ENCODE peak calls at places on chromosomes 13 and 19, in five cellular contexts. One of them, this sample, is unnamed.

GRCh38 chr19:46674416-46675178 is 13.6 kb upstream of the DACT3 start:
- DNase-seq in endodermal cell: peak; percentile 95
- DNase-seq in GM23248: no peak
- DNase-seq in PC-3: peak; percentile 37
- DNase-seq in fibroblast of lung: no peak
- DNase-seq in this sample: no peak

GRCh38 chr19:1690570-1691307 is 38.3 kb upstream of the TCF3 start:
- DNase-seq in endodermal cell: peak; percentile 94
- DNase-seq in GM23248: peak; percentile 43
- DNase-seq in PC-3: peak; percentile 51
- DNase-seq in fibroblast of lung: no peak
- DNase-seq in this sample: peak; percentile 57

GRCh38 chr19:16588089-16588823 is 16.0 kb upstream of the SLC35E1 start:
- DNase-seq in endodermal cell: no peak
- DNase-seq in GM23248: no peak
- DNase-seq in PC-3: no peak
- DNase-seq in fibroblast of lung: peak; percentile 13
- DNase-seq in this sample: no peak

GRCh38 chr19:45297674-45298073 is 25.0 kb downstream of the CKM start:
- DNase-seq in endodermal cell: no peak
- DNase-seq in GM23248: no peak
- DNase-seq in PC-3: no peak
- DNase-seq in fibroblast of lung: no peak
- DNase-seq in this sample: no peak

GRCh38 chr13:25214371-25215252 is 42.5 kb upstream of the AMER2 start:
- DNase-seq in endodermal cell: no peak
- DNase-seq in GM23248: peak; percentile 37
- DNase-seq in PC-3: peak; percentile 61
- DNase-seq in fibroblast of lung: peak; percentile 19
- DNase-seq in this sample: no peak

GRCh38 chr13:109447667-109448066 is 338.7 kb downstream of the IRS2 start:
- DNase-seq in endodermal cell: no peak
- DNase-seq in GM23248: no peak
- DNase-seq in PC-3: no peak
- DNase-seq in fibroblast of lung: no peak
- DNase-seq in this sample: no peak

GRCh38 chr13:46605089-46605488 is 52.1 kb downstream of the LRCH1 start:
- DNase-seq in endodermal cell: no peak
- DNase-seq in GM23248: no peak
- DNase-seq in PC-3: no peak
- DNase-seq in fibroblast of lung: no peak
- DNase-seq in this sample: no peak

GRCh38 chr19:50417138-50417849 is 1.4 kb upstream of the SPIB start:
- DNase-seq in endodermal cell: no peak
- DNase-seq in GM23248: no peak
- DNase-seq in PC-3: peak; percentile 27
- DNase-seq in fibroblast of lung: no peak
- DNase-seq in this sample: no peak

GRCh38 chr13:43979492-43979891 is 99.8 kb downstream of the LACC1 start:
- DNase-seq in endodermal cell: no peak
- DNase-seq in GM23248: no peak
- DNase-seq in PC-3: no peak
- DNase-seq in fibroblast of lung: no peak
- DNase-seq in this sample: no peak

GRCh38 chr13:30615851-30616311 is 1.8 kb upstream of the USPL1 start:
- DNase-seq in endodermal cell: no peak
- DNase-seq in GM23248: peak; percentile 75
- DNase-seq in PC-3: peak; percentile 19
- DNase-seq in fibroblast of lung: peak; percentile 65
- DNase-seq in this sample: peak; percentile 69

GRCh38 chr19:6710273-6711077 is 10.0 kb downstream of the C3 start:
- DNase-seq in endodermal cell: peak; percentile 78
- DNase-seq in GM23248: no peak
- DNase-seq in PC-3: peak; percentile 40
- DNase-seq in fibroblast of lung: no peak
- DNase-seq in this sample: no peak

GRCh38 chr13:24911135-24911524 is 147.2 kb downstream of the RNF17 start:
- DNase-seq in endodermal cell: no peak
- DNase-seq in GM23248: peak; percentile 53
- DNase-seq in PC-3: peak; percentile 91
- DNase-seq in fibroblast of lung: peak; percentile 62
- DNase-seq in this sample: peak; percentile 53

GRCh38 chr19:13026478-13026999 is 31.3 kb downstream of the NFIX start:
- DNase-seq in endodermal cell: no peak
- DNase-seq in GM23248: peak; percentile 75
- DNase-seq in PC-3: peak; percentile 68
- DNase-seq in fibroblast of lung: peak; percentile 79
- DNase-seq in this sample: peak; percentile 76

GRCh38 chr19:5017235-5017634 is 48.3 kb downstream of the KDM4B start:
- DNase-seq in endodermal cell: no peak
- DNase-seq in GM23248: peak; percentile 23
- DNase-seq in PC-3: no peak
- DNase-seq in fibroblast of lung: no peak
- DNase-seq in this sample: no peak

GRCh38 chr19:48645652-48646191 is at the start of gene CA11:
- DNase-seq in endodermal cell: peak; percentile 83
- DNase-seq in GM23248: peak; percentile 36
- DNase-seq in PC-3: peak; percentile 4
- DNase-seq in fibroblast of lung: no peak
- DNase-seq in this sample: peak; percentile 41

GRCh38 chr19:49923055-49924003 is 5.7 kb upstream of the ATF5 start:
- DNase-seq in endodermal cell: peak; percentile 30
- DNase-seq in GM23248: no peak
- DNase-seq in PC-3: no peak
- DNase-seq in fibroblast of lung: no peak
- DNase-seq in this sample: no peak

GRCh38 chr13:22061371-22061805 is 390.5 kb downstream of the FGF9 start:
- DNase-seq in endodermal cell: peak; percentile 71
- DNase-seq in GM23248: no peak
- DNase-seq in PC-3: no peak
- DNase-seq in fibroblast of lung: no peak
- DNase-seq in this sample: no peak

DNA sequence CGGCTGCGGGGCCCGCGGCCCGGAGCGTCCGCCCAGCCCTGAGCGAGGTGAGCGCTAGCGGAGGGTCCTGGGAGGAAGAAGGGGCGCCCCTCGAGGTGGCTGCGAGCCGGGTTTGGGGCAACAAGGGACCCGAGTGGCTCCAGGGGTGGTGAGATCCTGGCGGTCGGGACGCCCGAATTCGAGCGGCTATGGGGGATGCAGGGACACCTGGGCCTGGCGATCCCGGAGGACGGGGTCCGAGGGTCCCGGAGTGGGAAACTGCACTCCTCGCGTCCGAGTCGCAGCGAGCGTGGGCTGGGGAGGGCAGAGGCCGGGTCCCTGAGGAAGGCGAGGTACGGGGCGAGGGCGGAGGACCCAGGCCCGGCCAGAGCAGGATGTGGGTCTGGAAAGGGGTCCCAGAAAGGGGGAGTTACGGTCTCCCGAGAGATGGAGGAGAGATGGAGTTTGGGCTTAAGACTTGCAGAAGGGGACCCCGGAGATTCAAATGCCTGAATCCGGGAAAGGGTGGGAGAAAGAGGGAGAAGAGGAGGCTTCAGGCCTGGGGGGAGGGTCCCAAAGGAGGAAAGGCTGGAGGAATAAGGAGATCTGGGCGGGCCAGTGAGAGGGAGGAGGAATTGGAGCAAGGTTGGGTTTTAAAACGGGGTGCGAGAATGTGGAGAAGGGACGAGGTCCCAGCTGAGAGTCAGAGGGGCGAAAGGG is 542 bp downstream of the CACNG7 start:
- DNase-seq in endodermal cell: peak; percentile 68
- DNase-seq in GM23248: no peak
- DNase-seq in PC-3: no peak
- DNase-seq in fibroblast of lung: no peak
- DNase-seq in this sample: no peak
- H3K27me3 ChIP-seq in endodermal cell: peaks cover 77% of the 10 kb centered on the region
- H3K27me3 ChIP-seq in GM23248: peaks cover 56% of the 10 kb centered on the region
- H3K27me3 ChIP-seq in PC-3: peaks cover 50% of the 10 kb centered on the region
- H3K27me3 ChIP-seq in fibroblast of lung: peaks cover 18% of the 10 kb centered on the region
- H3K27me3 ChIP-seq in this sample: peaks cover 67% of the 10 kb centered on the region

GRCh38 chr19:40684280-40684679 is 6.2 kb downstream of the NUMBL start:
- DNase-seq in endodermal cell: no peak
- DNase-seq in GM23248: no peak
- DNase-seq in PC-3: no peak
- DNase-seq in fibroblast of lung: no peak
- DNase-seq in this sample: no peak
- H3K9ac ChIP-seq in endodermal cell: no peak overlapping the region
- H3K9ac ChIP-seq in GM23248: no peak overlapping the region
- H3K9ac ChIP-seq in PC-3: no peak overlapping the region
- H3K9ac ChIP-seq in fibroblast of lung: no peak overlapping the region
- H3K9ac ChIP-seq in this sample: no peak overlapping the region

DNA sequence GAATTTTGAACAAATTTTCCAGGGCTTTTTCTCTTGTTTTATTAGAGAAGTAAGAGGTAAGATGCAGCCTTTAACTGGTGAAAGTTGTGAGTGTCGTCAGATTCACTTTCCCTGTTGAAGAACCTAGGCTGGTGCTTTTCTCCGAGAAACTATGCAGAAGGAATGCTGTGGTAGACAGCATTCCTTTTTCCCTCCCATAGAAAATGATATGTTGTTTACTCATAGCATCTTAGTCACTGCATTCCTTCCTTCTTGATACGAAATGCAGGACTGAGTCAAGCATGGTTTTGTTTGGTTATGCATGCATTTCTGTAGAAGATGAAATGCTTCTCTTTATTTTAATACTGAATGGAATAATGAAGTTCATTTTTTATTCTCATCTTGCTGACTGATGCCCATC is 3.4 kb downstream of the ITGBL1 start:
- DNase-seq in endodermal cell: no peak
- DNase-seq in GM23248: peak; percentile 95
- DNase-seq in PC-3: peak; percentile 90
- DNase-seq in fibroblast of lung: peak; percentile 91
- DNase-seq in this sample: peak; percentile 94
- H3K4me3 ChIP-seq in endodermal cell: no peak overlapping the region
- H3K4me3 ChIP-seq in GM23248: peak overlapping the region; percentile 89
- H3K4me3 ChIP-seq in PC-3: peak overlapping the region; percentile 48
- H3K4me3 ChIP-seq in fibroblast of lung: peak overlapping the region; percentile 10
- H3K4me3 ChIP-seq in this sample: peak overlapping the region; percentile 66

DNA sequence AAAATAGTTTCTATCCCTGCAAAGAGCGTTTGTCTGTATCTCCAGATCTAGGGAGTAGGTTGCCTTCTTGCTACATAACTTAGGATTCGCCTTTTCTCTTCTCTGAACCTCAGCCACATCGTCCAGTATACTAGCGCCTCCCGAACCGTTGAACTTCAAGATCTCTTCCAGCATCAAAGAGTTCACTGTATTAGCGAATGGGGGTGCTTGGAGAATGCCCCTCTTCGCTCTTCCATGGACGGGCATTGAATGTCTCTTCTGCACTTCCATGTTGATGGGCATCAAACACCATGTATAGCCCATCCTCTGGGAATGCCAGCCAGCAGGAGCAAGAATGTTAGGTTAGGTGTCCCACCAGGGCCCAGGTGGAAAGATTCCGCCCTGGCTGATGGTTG is 570 bp upstream of the OXGR1 start:
- DNase-seq in endodermal cell: no peak
- DNase-seq in GM23248: no peak
- DNase-seq in PC-3: no peak
- DNase-seq in fibroblast of lung: no peak
- DNase-seq in this sample: no peak
- H3K27me3 ChIP-seq in endodermal cell: peaks cover 70% of the 10 kb centered on the region
- H3K27me3 ChIP-seq in GM23248: peaks cover 53% of the 10 kb centered on the region
- H3K27me3 ChIP-seq in PC-3: peaks cover 58% of the 10 kb centered on the region
- H3K27me3 ChIP-seq in fibroblast of lung: peaks cover 18% of the 10 kb centered on the region
- H3K27me3 ChIP-seq in this sample: peaks cover 54% of the 10 kb centered on the region

DNA sequence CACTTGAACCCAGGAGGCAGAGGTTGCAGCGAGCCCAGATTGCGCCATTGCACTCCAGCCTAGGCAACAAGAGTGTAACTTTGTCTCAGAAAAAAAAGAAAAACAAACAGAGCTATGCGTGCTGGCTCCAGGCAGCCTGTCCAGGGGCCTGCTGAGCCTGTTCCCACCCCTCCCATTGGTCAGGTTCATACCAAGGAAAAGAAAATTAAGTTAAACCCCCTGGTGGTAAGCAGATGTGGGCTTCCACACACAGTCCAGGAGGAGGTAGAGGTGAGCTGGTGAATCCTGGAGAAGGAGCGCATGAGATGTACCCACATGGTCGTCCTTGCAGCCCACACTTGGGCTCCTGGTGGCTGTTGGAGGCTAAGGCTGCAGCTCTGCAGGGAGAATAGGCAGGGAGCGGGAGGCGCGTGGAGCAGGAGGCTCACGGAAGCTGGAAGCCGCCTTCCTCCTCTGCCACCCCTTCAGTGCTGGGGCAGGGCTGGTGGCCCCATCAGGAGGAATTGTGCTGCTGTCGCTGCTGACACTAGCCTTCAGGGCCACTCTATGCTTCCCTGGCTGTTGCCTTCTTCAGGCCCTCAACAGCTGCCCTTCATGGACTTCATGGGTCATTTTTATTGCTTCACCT is 10.5 kb upstream of the CHAMP1 start:
- DNase-seq in endodermal cell: no peak
- DNase-seq in GM23248: no peak
- DNase-seq in PC-3: no peak
- DNase-seq in fibroblast of lung: no peak
- DNase-seq in this sample: no peak
- H3K9ac ChIP-seq in endodermal cell: no peak overlapping the region
- H3K9ac ChIP-seq in GM23248: no peak overlapping the region
- H3K9ac ChIP-seq in PC-3: no peak overlapping the region
- H3K9ac ChIP-seq in fibroblast of lung: no peak overlapping the region
- H3K9ac ChIP-seq in this sample: no peak overlapping the region

GRCh38 chr13:45369116-45369515 is 28.1 kb upstream of the TPT1 start:
- DNase-seq in endodermal cell: no peak
- DNase-seq in GM23248: no peak
- DNase-seq in PC-3: no peak
- DNase-seq in fibroblast of lung: no peak
- DNase-seq in this sample: no peak

GRCh38 chr13:45373116-45373606 is 32.2 kb upstream of the TPT1 start:
- DNase-seq in endodermal cell: no peak
- DNase-seq in GM23248: no peak
- DNase-seq in PC-3: no peak
- DNase-seq in fibroblast of lung: no peak
- DNase-seq in this sample: no peak

GRCh38 chr13:45368571-45368970 is 27.6 kb upstream of the TPT1 start:
- DNase-seq in endodermal cell: no peak
- DNase-seq in GM23248: no peak
- DNase-seq in PC-3: peak; percentile 56
- DNase-seq in fibroblast of lung: no peak
- DNase-seq in this sample: no peak

GRCh38 chr13:45372189-45373115 is 31.5 kb upstream of the TPT1 start:
- DNase-seq in endodermal cell: peak; percentile 58
- DNase-seq in GM23248: no peak
- DNase-seq in PC-3: no peak
- DNase-seq in fibroblast of lung: peak; percentile 23
- DNase-seq in this sample: peak; percentile 31

DNA sequence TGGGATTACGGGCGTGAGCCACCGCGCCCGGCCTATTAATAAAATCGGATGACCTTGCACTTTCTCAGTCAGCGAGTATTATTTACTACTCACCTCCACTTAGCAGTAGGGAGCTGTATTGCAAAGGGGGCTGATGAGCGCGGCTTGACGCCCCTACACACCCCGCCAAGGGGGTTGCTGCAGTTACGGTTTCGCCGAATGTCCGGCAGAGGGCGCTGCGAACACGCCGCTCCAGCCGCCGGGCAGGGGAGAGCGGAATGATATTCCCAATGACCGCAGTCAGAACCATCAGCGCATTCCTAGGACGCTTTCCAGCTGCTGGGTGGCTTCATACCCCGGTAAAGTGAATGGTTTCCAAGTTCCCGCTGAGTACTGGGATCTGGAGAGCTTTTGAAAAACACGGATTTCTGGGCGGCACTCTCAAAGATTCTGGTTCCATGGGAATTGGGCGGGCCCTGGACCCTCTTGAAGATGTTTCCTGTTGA is 30.0 kb upstream of the TPT1 start:
- DNase-seq in endodermal cell: peak; percentile 94
- DNase-seq in GM23248: peak; percentile 84
- DNase-seq in PC-3: peak; percentile 60
- DNase-seq in fibroblast of lung: peak; percentile 83
- DNase-seq in this sample: peak; percentile 90
- H3K4me3 ChIP-seq in endodermal cell: peak overlapping the region; percentile 50
- H3K4me3 ChIP-seq in GM23248: peak overlapping the region; percentile 21
- H3K4me3 ChIP-seq in PC-3: no peak overlapping the region
- H3K4me3 ChIP-seq in fibroblast of lung: no peak overlapping the region
- H3K4me3 ChIP-seq in this sample: peak overlapping the region; percentile 35